ENCODE peak calls at places on chromosomes 6 and 20, in six cellular contexts. V, P, W, X, Y and Z are unnamed samples.

GRCh38 chr6:15389079-15389758 is 143.3 kb downstream of the JARID2 start:
- DNase-seq in X (no peak), V (no peak), W (no peak), Y (no peak), P (peak), Z (no peak)

GRCh38 chr20:37897008-37897548 is 5.8 kb upstream of the VSTM2L start:
- DNase-seq in P (no peak), Y (no peak), X (no peak), V (peak), W (no peak), Z (no peak)

GRCh38 chr6:14476793-14477531 is 359.4 kb downstream of the CD83 start:
- DNase-seq in Y (no peak), P (no peak), X (peak), V (peak), W (no peak), Z (peak)

GRCh38 chr20:14142964-14143627 is 147.8 kb downstream of the MACROD2 start:
- DNase-seq in P (no peak), W (no peak), X (peak), V (no peak), Y (no peak), Z (no peak)

GRCh38 chr6:166165558-166166313 is 1.9 kb downstream of the TBXT start:
- DNase-seq in P (no peak), W (no peak), V (no peak), Y (no peak), X (no peak), Z (no peak)

GRCh38 chr6:163095401-163095800 is 319.1 kb upstream of the QKI start:
- DNase-seq in V (no peak), W (no peak), P (no peak), Y (no peak), X (no peak), Z (no peak)

GRCh38 chr20:48567145-48567544 is 260.7 kb downstream of the PREX1 start:
- DNase-seq in V (no peak), P (no peak), W (no peak), X (no peak), Y (no peak), Z (no peak)

GRCh38 chr6:135514706-135515105 is 17.2 kb upstream of the AHI1 start:
- DNase-seq in X (no peak), Y (no peak), W (no peak), V (no peak), P (no peak), Z (no peak)